ENCODE peak calls at places on chromosomes 2 and 18, in five cellular contexts. One of them, this sample, is unnamed.

GRCh38 chr2:179446475-179447141 is 182.0 kb upstream of the SESTD1 start:
- DNase-seq in IMR-90: no peak
- DNase-seq in mesenchymal stem cell: no peak
- DNase-seq in H9: no peak
- DNase-seq in H1: no peak
- DNase-seq in this sample: no peak

GRCh38 chr2:145771526-145771925 is 1251.6 kb upstream of the ZEB2 start:
- DNase-seq in IMR-90: no peak
- DNase-seq in mesenchymal stem cell: no peak
- DNase-seq in H9: no peak
- DNase-seq in H1: no peak
- DNase-seq in this sample: no peak

GRCh38 chr18:39389800-39390379 is 1824.3 kb upstream of the CELF4 start:
- DNase-seq in IMR-90: no peak
- DNase-seq in mesenchymal stem cell: no peak
- DNase-seq in H9: peak; percentile 73
- DNase-seq in H1: peak; percentile 48
- DNase-seq in this sample: peak; percentile 21

GRCh38 chr2:62794791-62795190 is 89.3 kb downstream of the EHBP1 start:
- DNase-seq in IMR-90: peak; percentile 35
- DNase-seq in mesenchymal stem cell: no peak
- DNase-seq in H9: no peak
- DNase-seq in H1: no peak
- DNase-seq in this sample: no peak

GRCh38 chr2:68103026-68103425 is 40.2 kb upstream of the C1D start:
- DNase-seq in IMR-90: no peak
- DNase-seq in mesenchymal stem cell: no peak
- DNase-seq in H9: no peak
- DNase-seq in H1: no peak
- DNase-seq in this sample: no peak

GRCh38 chr2:222130855-222131254 is 167.9 kb downstream of the PAX3 start:
- DNase-seq in IMR-90: no peak
- DNase-seq in mesenchymal stem cell: no peak
- DNase-seq in H9: no peak
- DNase-seq in H1: no peak
- DNase-seq in this sample: no peak

GRCh38 chr2:67259581-67260347 is 137.4 kb upstream of the ETAA1 start:
- DNase-seq in IMR-90: peak; percentile 94
- DNase-seq in mesenchymal stem cell: peak; percentile 82
- DNase-seq in H9: no peak
- DNase-seq in H1: no peak
- DNase-seq in this sample: no peak

GRCh38 chr18:70243131-70243530 is 37.6 kb upstream of the RTTN start:
- DNase-seq in IMR-90: no peak
- DNase-seq in mesenchymal stem cell: no peak
- DNase-seq in H9: no peak
- DNase-seq in H1: no peak
- DNase-seq in this sample: no peak

GRCh38 chr2:59528525-59528924 is 1024.9 kb downstream of the BCL11A start:
- DNase-seq in IMR-90: no peak
- DNase-seq in mesenchymal stem cell: no peak
- DNase-seq in H9: no peak
- DNase-seq in H1: no peak
- DNase-seq in this sample: no peak

GRCh38 chr2:66573866-66574265 is 138.9 kb downstream of the MEIS1 start:
- DNase-seq in IMR-90: peak; percentile 49
- DNase-seq in mesenchymal stem cell: peak; percentile 51
- DNase-seq in H9: peak; percentile 62
- DNase-seq in H1: peak; percentile 49
- DNase-seq in this sample: no peak

GRCh38 chr18:477565-477964 is 22.9 kb downstream of the COLEC12 start:
- DNase-seq in IMR-90: no peak
- DNase-seq in mesenchymal stem cell: no peak
- DNase-seq in H9: peak; percentile 43
- DNase-seq in H1: no peak
- DNase-seq in this sample: no peak

GRCh38 chr2:226378733-226379132 is 420.9 kb downstream of the IRS1 start:
- DNase-seq in IMR-90: peak; percentile 59
- DNase-seq in mesenchymal stem cell: peak; percentile 65
- DNase-seq in H9: no peak
- DNase-seq in H1: no peak
- DNase-seq in this sample: no peak

GRCh38 chr2:64654993-64655666 is 1.4 kb upstream of the SERTAD2 start:
- DNase-seq in IMR-90: no peak
- DNase-seq in mesenchymal stem cell: peak; percentile 39
- DNase-seq in H9: no peak
- DNase-seq in H1: no peak
- DNase-seq in this sample: no peak

GRCh38 chr2:23625726-23626125 is 240.7 kb downstream of the KLHL29 start:
- DNase-seq in IMR-90: no peak
- DNase-seq in mesenchymal stem cell: no peak
- DNase-seq in H9: no peak
- DNase-seq in H1: no peak
- DNase-seq in this sample: no peak

GRCh38 chr2:201152517-201152916 is 30.4 kb upstream of the CASP10 start:
- DNase-seq in IMR-90: no peak
- DNase-seq in mesenchymal stem cell: no peak
- DNase-seq in H9: no peak
- DNase-seq in H1: no peak
- DNase-seq in this sample: no peak

GRCh38 chr2:201150454-201151020 is 32.4 kb upstream of the CASP10 start:
- DNase-seq in IMR-90: no peak
- DNase-seq in mesenchymal stem cell: no peak
- DNase-seq in H9: no peak
- DNase-seq in H1: no peak
- DNase-seq in this sample: no peak

GRCh38 chr2:201151127-201152074 is 31.5 kb upstream of the CASP10 start:
- DNase-seq in IMR-90: peak; percentile 93
- DNase-seq in mesenchymal stem cell: peak; percentile 92
- DNase-seq in H9: no peak
- DNase-seq in H1: no peak
- DNase-seq in this sample: no peak

GRCh38 chr2:201148434-201148833 is 32.5 kb downstream of the CFLAR start:
- DNase-seq in IMR-90: no peak
- DNase-seq in mesenchymal stem cell: peak; percentile 10
- DNase-seq in H9: no peak
- DNase-seq in H1: no peak
- DNase-seq in this sample: no peak

DNA sequence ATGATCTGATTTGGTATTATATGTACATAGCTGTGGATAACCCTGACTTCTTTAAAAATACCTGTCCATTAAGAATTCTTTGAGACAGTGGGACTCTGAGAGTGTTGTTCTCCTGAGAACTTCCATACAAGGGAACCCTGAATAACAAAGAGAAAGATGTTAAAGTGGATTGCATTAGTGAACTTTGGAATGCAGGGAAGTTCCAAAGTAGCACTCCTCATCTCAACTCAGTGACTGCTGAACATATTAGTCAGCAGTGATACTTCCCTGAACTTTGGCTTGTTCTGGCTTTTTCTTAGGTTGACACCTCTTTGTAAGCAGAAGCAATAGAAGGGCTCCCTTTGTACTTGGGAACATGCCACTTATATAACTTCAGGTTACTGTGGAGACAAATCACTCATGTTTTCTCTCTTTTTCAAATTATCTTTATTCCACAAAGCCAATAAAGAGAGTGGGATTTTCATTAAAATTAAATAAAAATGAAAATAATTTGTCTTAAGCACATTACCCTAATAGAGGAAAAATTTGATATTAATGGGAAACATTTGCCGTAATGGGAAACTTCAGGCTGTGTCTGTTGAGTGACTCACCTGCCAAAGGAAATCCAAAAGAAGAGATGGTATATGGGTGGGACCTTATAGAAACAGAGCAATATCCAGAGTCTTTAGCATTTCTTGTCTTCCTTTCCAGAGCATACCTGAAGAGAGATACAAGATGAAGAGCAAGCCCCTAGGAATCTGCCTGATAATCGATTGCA is 33.3 kb downstream of the CFLAR start:
- DNase-seq in IMR-90: peak; percentile 96
- DNase-seq in mesenchymal stem cell: peak; percentile 91
- DNase-seq in H9: no peak
- DNase-seq in H1: no peak
- DNase-seq in this sample: no peak
- H4K91ac ChIP-seq in IMR-90: peak overlapping the region; percentile 87
- H4K91ac ChIP-seq in mesenchymal stem cell: no peak overlapping the region
- H4K91ac ChIP-seq in H9: no peak overlapping the region
- H4K91ac ChIP-seq in H1: no peak overlapping the region
- H4K91ac ChIP-seq in this sample: no peak overlapping the region

DNA sequence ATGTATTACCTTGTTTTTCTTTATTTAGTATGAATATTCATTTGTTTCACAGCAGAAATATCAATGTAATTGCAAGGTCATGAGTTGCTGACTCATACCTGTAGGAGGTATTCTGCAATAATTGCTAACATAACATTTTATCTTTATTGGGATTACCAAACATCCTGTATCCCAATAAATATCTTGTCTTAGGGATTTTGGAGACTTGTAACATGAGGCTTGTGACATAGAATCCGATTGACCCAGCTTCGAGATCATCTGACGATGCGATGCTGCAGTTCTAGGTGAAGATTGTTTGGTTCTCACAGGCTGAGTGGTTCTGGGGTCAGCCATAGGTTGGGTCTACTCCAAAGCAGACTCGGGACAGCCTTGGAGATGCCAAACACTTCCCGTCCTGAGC is 133.4 kb upstream of the RND3 start:
- DNase-seq in IMR-90: peak; percentile 51
- DNase-seq in mesenchymal stem cell: no peak
- DNase-seq in H9: no peak
- DNase-seq in H1: no peak
- DNase-seq in this sample: no peak
- H2BK5ac ChIP-seq in IMR-90: peak overlapping the region; percentile 74
- H2BK5ac ChIP-seq in mesenchymal stem cell: no peak overlapping the region
- H2BK5ac ChIP-seq in H9: no peak overlapping the region
- H2BK5ac ChIP-seq in H1: no peak overlapping the region
- H2BK5ac ChIP-seq in this sample: no peak overlapping the region

DNA sequence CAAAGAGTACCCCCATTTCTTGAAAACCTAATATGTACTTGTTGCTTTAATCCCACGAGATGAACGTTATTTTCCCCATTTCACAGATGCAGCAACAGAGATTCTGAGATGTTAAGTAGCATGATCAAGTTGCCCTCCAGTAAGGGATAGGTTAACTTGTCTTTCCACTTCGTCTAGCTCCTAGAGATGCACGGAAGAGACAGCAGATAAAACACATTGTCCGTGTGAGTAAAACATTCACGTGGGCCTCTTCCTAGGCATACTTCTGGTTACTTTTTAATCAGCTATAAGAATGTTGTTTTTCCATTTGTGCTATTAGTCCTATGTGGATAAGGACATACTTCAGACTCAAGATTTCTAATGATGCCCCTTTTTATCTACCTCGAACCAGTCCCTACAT is 1.2 kb upstream of the ARHGAP28 start:
- DNase-seq in IMR-90: no peak
- DNase-seq in mesenchymal stem cell: no peak
- DNase-seq in H9: no peak
- DNase-seq in H1: no peak
- DNase-seq in this sample: no peak
- H2BK15ac ChIP-seq in IMR-90: peak overlapping the region; percentile 69
- H2BK15ac ChIP-seq in mesenchymal stem cell: no peak overlapping the region
- H2BK15ac ChIP-seq in H9: no peak overlapping the region
- H2BK15ac ChIP-seq in H1: no peak overlapping the region
- H2BK15ac ChIP-seq in this sample: no peak overlapping the region

DNA sequence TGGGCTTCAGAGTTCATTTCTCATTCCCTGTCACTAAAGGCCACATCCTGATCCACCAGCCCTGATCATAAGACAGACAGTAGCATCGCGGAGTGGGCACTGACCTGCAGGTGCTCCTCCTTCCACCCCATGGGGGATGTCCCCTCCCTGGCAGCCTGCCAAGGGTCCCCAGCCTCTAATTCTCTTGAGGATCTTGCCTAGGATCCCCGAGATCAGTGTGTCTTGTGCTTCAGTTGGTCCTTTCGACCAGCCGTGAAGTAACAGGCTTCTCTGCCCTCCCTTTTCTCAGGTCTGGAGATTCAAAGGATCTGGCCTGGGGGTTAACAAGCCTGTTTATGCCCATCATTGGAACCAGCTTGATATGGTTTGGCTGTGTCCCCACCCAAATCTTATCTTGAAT is 74.5 kb downstream of the ALPK2 start:
- DNase-seq in IMR-90: no peak
- DNase-seq in mesenchymal stem cell: no peak
- DNase-seq in H9: no peak
- DNase-seq in H1: no peak
- DNase-seq in this sample: no peak
- H4K91ac ChIP-seq in IMR-90: no peak overlapping the region
- H4K91ac ChIP-seq in mesenchymal stem cell: no peak overlapping the region
- H4K91ac ChIP-seq in H9: no peak overlapping the region
- H4K91ac ChIP-seq in H1: no peak overlapping the region
- H4K91ac ChIP-seq in this sample: no peak overlapping the region